ENCODE peak calls at places on chromosomes 2 and 18, in ten cellular contexts. V is memory B cell; P is stimulated activated CD8-positive, alpha-beta memory T cell treated with anti-CD3 and anti-CD28 coated beads, Interleukin-2, amount 100 ng/mL, for 1 hour; X is GM13977; H is AG08396; K is sciatic nerve; U is CD4-positive, alpha-beta T cell; E is endothelial cell; I is brain microvascular endothelial cell; T is activated T-helper 1 cell treated with Interleukin-2 at 50 U/mL for 16 hours. F is an unnamed sample.

GRCh38 chr2:191451116-191451515 is 205.9 kb downstream of the MYO1B start:
- DNase-seq in T (no peak), X (no peak), P (no peak), I (no peak), E (no peak), H (no peak), V (no peak), U (no peak), K (no peak), F (no peak)

GRCh38 chr2:112706170-112706664 is 14.6 kb upstream of the NT5DC4 start:
- DNase-seq in E (no peak), H (no peak), I (peak), V (no peak), X (no peak), P (peak), U (no peak), T (no peak), K (no peak), F (peak)

GRCh38 chr2:177178797-177179196 is 33.8 kb upstream of the HNRNPA3 start:
- DNase-seq in U (no peak), K (no peak), I (no peak), X (no peak), H (no peak), E (no peak), V (no peak), P (no peak), T (no peak), F (no peak)

GRCh38 chr2:197668296-197668695 is 7.1 kb downstream of the RFTN2 start:
- DNase-seq in E (no peak), I (no peak), U (no peak), H (no peak), X (no peak), T (no peak), P (no peak), K (no peak), V (no peak), F (no peak)

GRCh38 chr2:12202301-12202700 is 455.9 kb downstream of the LPIN1 start:
- DNase-seq in V (no peak), X (no peak), I (peak), U (no peak), P (no peak), H (peak), K (no peak), E (no peak), T (no peak), F (no peak)

GRCh38 chr2:238505119-238505891 is 78.6 kb downstream of the ASB1 start:
- DNase-seq in K (peak), U (no peak), T (no peak), I (peak), P (no peak), V (no peak), X (no peak), E (no peak), H (no peak), F (no peak)

GRCh38 chr2:71882949-71883472 is 264.7 kb downstream of the CYP26B1 start:
- DNase-seq in T (no peak), I (peak), X (no peak), K (peak), E (peak), P (no peak), U (no peak), H (peak), V (no peak), F (no peak)

GRCh38 chr2:239883326-239884050 is 141.7 kb downstream of the NDUFA10 start:
- DNase-seq in X (no peak), U (no peak), P (no peak), K (no peak), E (no peak), T (no peak), I (no peak), H (no peak), V (no peak), F (no peak)

GRCh38 chr2:174328309-174329156 is 6.2 kb upstream of the SP9 start:
- DNase-seq in I (no peak), U (no peak), K (no peak), X (peak), V (peak), T (no peak), E (peak), H (no peak), P (no peak), F (peak)

GRCh38 chr2:3461781-3462492 is 57.4 kb downstream of the ADI1 start:
- DNase-seq in X (peak), I (no peak), T (no peak), U (no peak), K (peak), V (peak), E (peak), P (no peak), H (peak), F (peak)

GRCh38 chr2:151968770-151969169 is 130.1 kb downstream of the CACNB4 start:
- DNase-seq in H (no peak), T (no peak), I (no peak), V (no peak), K (no peak), P (no peak), E (no peak), X (no peak), U (no peak), F (no peak)

GRCh38 chr2:36812196-36812595 is 115.7 kb downstream of the VIT start:
- DNase-seq in T (no peak), K (no peak), I (no peak), P (no peak), X (no peak), H (peak), V (no peak), E (peak), U (no peak), F (no peak)

GRCh38 chr2:134457765-134458202 is 203.9 kb downstream of the MGAT5 start:
- DNase-seq in I (no peak), U (no peak), X (no peak), V (no peak), K (peak), H (no peak), E (no peak), P (no peak), T (no peak), F (no peak)

GRCh38 chr18:46488472-46489213 is 168.4 kb downstream of the LOXHD1 start:
- DNase-seq in K (no peak), P (no peak), H (no peak), U (no peak), V (no peak), I (no peak), E (no peak), T (no peak), X (no peak), F (no peak)

GRCh38 chr2:105879798-105880300 is 135.1 kb downstream of the NCK2 start:
- DNase-seq in H (no peak), U (no peak), E (no peak), I (no peak), V (no peak), K (no peak), P (no peak), X (no peak), T (no peak), F (no peak)

GRCh38 chr2:45891719-45892118 is 240.2 kb downstream of the PRKCE start:
- DNase-seq in K (no peak), H (no peak), E (no peak), V (no peak), P (no peak), U (no peak), T (no peak), I (no peak), X (no peak), F (no peak)

GRCh38 chr2:86297382-86298147 is 39.9 kb downstream of the REEP1 start:
- DNase-seq in T (no peak), K (no peak), E (no peak), P (no peak), X (peak), I (no peak), V (no peak), U (no peak), H (no peak), F (peak)

GRCh38 chr2:9657731-9658130 is 26.9 kb upstream of the YWHAQ start:
- DNase-seq in U (no peak), I (no peak), K (no peak), P (no peak), T (no peak), E (no peak), X (no peak), V (no peak), H (no peak), F (no peak)

GRCh38 chr2:54657664-54658083 is 65.8 kb upstream of the EML6 start:
- DNase-seq in H (no peak), K (peak), X (peak), V (peak), P (no peak), E (peak), I (peak), T (no peak), U (no peak), F (peak)

GRCh38 chr18:80229766-80230745 is 17.3 kb downstream of the PARD6G start:
- DNase-seq in U (no peak), P (no peak), T (no peak), V (no peak), I (no peak), H (no peak), K (no peak), X (no peak), E (no peak), F (no peak)

GRCh38 chr2:241835605-241836004 is 23.1 kb downstream of the PDCD1 start:
- DNase-seq in P (no peak), I (no peak), E (no peak), H (no peak), V (no peak), K (no peak), U (no peak), X (no peak), T (no peak), F (no peak)

GRCh38 chr18:28792404-28793103 is 615.6 kb upstream of the CDH2 start:
- DNase-seq in V (no peak), X (no peak), P (no peak), T (no peak), U (no peak), H (no peak), K (no peak), I (no peak), E (no peak), F (no peak)

GRCh38 chr2:223779877-223780276 is 57.5 kb downstream of the AP1S3 start:
- DNase-seq in T (no peak), U (no peak), X (peak), K (no peak), V (peak), H (peak), I (peak), P (no peak), E (peak), F (peak)

GRCh38 chr2:239917128-239917956 is 107.8 kb downstream of the NDUFA10 start:
- DNase-seq in K (no peak), U (no peak), T (no peak), H (no peak), X (no peak), I (peak), V (no peak), P (no peak), E (no peak), F (no peak)

GRCh38 chr2:48696881-48697280 is 58.6 kb downstream of the LHCGR start:
- DNase-seq in E (no peak), I (no peak), T (no peak), H (no peak), K (no peak), X (no peak), P (no peak), V (no peak), U (no peak), F (no peak)

GRCh38 chr2:160667811-160668210 is 174.2 kb upstream of the RBMS1 start:
- DNase-seq in I (no peak), E (no peak), T (no peak), X (no peak), V (no peak), P (no peak), K (no peak), H (no peak), U (no peak), F (no peak)

GRCh38 chr2:217045725-217046475 is 186.0 kb upstream of the TNP1 start:
- DNase-seq in K (no peak), V (no peak), E (no peak), P (no peak), X (no peak), T (no peak), I (no peak), H (no peak), U (no peak), F (no peak)